ENCODE peak calls at places on chromosomes 2 and 18, in five cellular contexts. M, N, Y, C and R are unnamed samples.

GRCh38 chr18:34122724-34123334 is 101.9 kb downstream of the NOL4 start:
- DNase-seq in M (peak; percentile 55), N (peak; percentile 45), Y (no peak), C (peak; percentile 22), R (no peak)

GRCh38 chr2:175218551-175218950 is 37.0 kb upstream of the ATP5MC3 start:
- DNase-seq in M (no peak), N (no peak), Y (no peak), C (no peak), R (no peak)

GRCh38 chr2:86000938-86001312 is 104.8 kb downstream of the POLR1A start:
- DNase-seq in M (no peak), N (no peak), Y (no peak), C (no peak), R (no peak)

GRCh38 chr2:46306320-46306719 is 9.1 kb downstream of the EPAS1 start:
- DNase-seq in M (no peak), N (peak; percentile 83), Y (no peak), C (no peak), R (no peak)

GRCh38 chr18:46343940-46344372 is 239.8 kb downstream of the HAUS1 start:
- DNase-seq in M (no peak), N (no peak), Y (peak; percentile 33), C (peak; percentile 50), R (no peak)

GRCh38 chr18:73509460-73509859 is 638.2 kb downstream of the FBXO15 start:
- DNase-seq in M (no peak), N (no peak), Y (no peak), C (no peak), R (no peak)

GRCh38 chr2:179818546-179818945 is 42.9 kb downstream of the ZNF385B start:
- DNase-seq in M (no peak), N (peak; percentile 12), Y (no peak), C (peak; percentile 22), R (no peak)

GRCh38 chr2:98822301-98823164 is 91.6 kb upstream of the MGAT4A start:
- DNase-seq in M (no peak), N (no peak), Y (peak; percentile 53), C (peak; percentile 45), R (peak; percentile 72)

GRCh38 chr2:54409752-54410151 is 46.4 kb upstream of the SPTBN1 start:
- DNase-seq in M (no peak), N (no peak), Y (no peak), C (no peak), R (no peak)

GRCh38 chr2:6993230-6993640 is 76.0 kb downstream of the RNF144A start:
- DNase-seq in M (no peak), N (no peak), Y (peak; percentile 58), C (peak; percentile 46), R (no peak)

GRCh38 chr2:172231508-172231907 is 128.8 kb upstream of the DLX2 start:
- DNase-seq in M (no peak), N (no peak), Y (no peak), C (no peak), R (no peak)

GRCh38 chr2:46836295-46837111 is 79.1 kb downstream of the MCFD2 start:
- DNase-seq in M (no peak), N (no peak), Y (no peak), C (no peak), R (no peak)

GRCh38 chr2:219119422-219120043 is 41.1 kb downstream of the NHEJ1 start:
- DNase-seq in M (peak; percentile 33), N (peak; percentile 62), Y (peak; percentile 50), C (peak; percentile 68), R (no peak)

GRCh38 chr2:127092951-127093516 is 13.9 kb downstream of the BIN1 start:
- DNase-seq in M (no peak), N (no peak), Y (no peak), C (peak; percentile 8), R (no peak)

GRCh38 chr2:209367091-209367747 is 56.6 kb upstream of the MAP2 start:
- DNase-seq in M (no peak), N (no peak), Y (no peak), C (no peak), R (no peak)

GRCh38 chr2:38933653-38934052 is 44.0 kb downstream of the ARHGEF33 start:
- DNase-seq in M (no peak), N (no peak), Y (no peak), C (no peak), R (no peak)

GRCh38 chr2:174561283-174562275 is 36.0 kb downstream of the WIPF1 start:
- DNase-seq in M (peak; percentile 83), N (no peak), Y (peak; percentile 68), C (peak; percentile 87), R (no peak)

GRCh38 chr2:112674229-112674628 is 28.5 kb downstream of the SLC20A1 start:
- DNase-seq in M (no peak), N (no peak), Y (peak; percentile 62), C (peak; percentile 70), R (peak; percentile 28)

GRCh38 chr2:226661789-226662545 is 137.7 kb downstream of the IRS1 start:
- DNase-seq in M (peak; percentile 92), N (peak; percentile 86), Y (peak; percentile 52), C (peak; percentile 39), R (no peak)

GRCh38 chr2:227415538-227416424 is 28.0 kb upstream of the SCYGR1 start:
- DNase-seq in M (peak; percentile 55), N (peak; percentile 78), Y (peak; percentile 52), C (peak; percentile 49), R (no peak)

GRCh38 chr2:189587771-189588170 is 7.2 kb upstream of the SLC40A1 start:
- DNase-seq in M (no peak), N (no peak), Y (no peak), C (no peak), R (no peak)

GRCh38 chr2:137208361-137208973 is 443.1 kb downstream of the THSD7B start:
- DNase-seq in M (no peak), N (no peak), Y (no peak), C (peak; percentile 51), R (no peak)

GRCh38 chr2:2788076-2788475 is 457.0 kb upstream of the MYT1L start:
- DNase-seq in M (no peak), N (no peak), Y (no peak), C (no peak), R (no peak)

GRCh38 chr18:74624491-74624890 is 26.8 kb downstream of the ZNF407 start:
- DNase-seq in M (no peak), N (no peak), Y (no peak), C (no peak), R (no peak)

GRCh38 chr18:74622079-74622478 is 24.4 kb downstream of the ZNF407 start:
- DNase-seq in M (no peak), N (no peak), Y (no peak), C (no peak), R (no peak)

GRCh38 chr18:74626311-74626874 is 28.7 kb downstream of the ZNF407 start:
- DNase-seq in M (no peak), N (no peak), Y (no peak), C (no peak), R (no peak)

GRCh38 chr18:74625157-74625556 is 27.5 kb downstream of the ZNF407 start:
- DNase-seq in M (no peak), N (no peak), Y (no peak), C (no peak), R (no peak)

GRCh38 chr18:74623047-74623816 is 25.6 kb downstream of the ZNF407 start:
- DNase-seq in M (no peak), N (no peak), Y (no peak), C (peak; percentile 23), R (no peak)
- TF ChIP-seq CTCF in M (peak; percentile 51), N (peak; percentile 39), Y (peak; percentile 46), C (peak; percentile 33), R (peak; percentile 30)

GRCh38 chr2:161063946-161064306 is 96.3 kb upstream of the TANK start:
- DNase-seq in M (no peak), N (no peak), Y (no peak), C (no peak), R (no peak)
- TF ChIP-seq CTCF in M (no peak), N (no peak), Y (no peak), C (no peak), R (no peak)

GRCh38 chr2:142176941-142177340 is 46.1 kb upstream of the LRP1B start:
- DNase-seq in M (no peak), N (no peak), Y (no peak), C (no peak), R (no peak)
- TF ChIP-seq CTCF in M (no peak), N (no peak), Y (no peak), C (no peak), R (no peak)

GRCh38 chr2:231245253-231246094 is 47.0 kb downstream of the ARMC9 start:
- DNase-seq in M (no peak), N (peak; percentile 17), Y (no peak), C (no peak), R (no peak)
- TF ChIP-seq CTCF in M (no peak), N (no peak), Y (no peak), C (no peak), R (no peak)

GRCh38 chr2:185618630-185619029 is 120.0 kb upstream of the FSIP2 start:
- DNase-seq in M (peak; percentile 72), N (no peak), Y (no peak), C (no peak), R (no peak)
- TF ChIP-seq CTCF in M (peak; percentile 33), N (no peak), Y (no peak), C (no peak), R (no peak)

DNA sequence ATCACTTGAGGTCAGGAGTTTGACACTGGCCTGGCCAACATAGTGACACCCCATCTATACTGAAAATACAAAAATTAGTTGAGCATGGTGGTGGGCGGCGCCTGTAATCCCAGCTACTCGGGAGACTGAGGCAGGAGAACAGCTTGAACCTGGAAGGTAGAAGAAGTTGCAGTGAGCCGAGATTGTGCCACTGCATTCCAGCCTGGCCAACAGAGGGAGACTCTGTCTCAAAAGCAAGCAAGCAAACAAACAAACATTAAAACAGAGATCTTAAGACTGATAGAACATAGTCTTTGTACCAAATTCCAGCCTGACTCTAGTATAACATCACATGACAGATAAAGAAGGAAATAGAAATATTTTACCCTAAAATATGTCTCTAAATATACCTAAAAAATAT is 168.1 kb downstream of the PTPRM start:
- DNase-seq in M (no peak), N (peak; percentile 35), Y (no peak), C (no peak), R (no peak)
- TF ChIP-seq CTCF in M (peak; percentile 27), N (peak; percentile 42), Y (peak; percentile 45), C (no peak), R (no peak)

DNA sequence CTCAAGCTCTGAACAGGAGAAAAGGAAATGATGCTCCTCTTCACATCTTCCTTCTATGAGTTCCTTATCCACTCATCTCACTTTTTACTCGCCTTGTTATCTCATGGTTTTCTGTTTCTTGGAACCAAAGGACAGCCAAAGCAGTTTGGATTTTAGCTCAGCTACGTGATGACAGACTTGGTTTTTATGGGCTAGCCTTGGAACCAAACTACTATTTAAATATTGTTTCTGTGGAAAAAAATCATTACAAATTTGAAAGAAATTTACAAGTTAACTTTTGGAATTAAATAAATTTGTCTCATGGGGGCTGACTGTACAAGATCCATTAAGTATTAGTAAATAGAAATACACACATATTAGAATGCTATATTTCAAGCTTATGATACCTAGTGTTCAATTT is 727.8 kb upstream of the FANCL start:
- DNase-seq in M (no peak), N (no peak), Y (no peak), C (no peak), R (no peak)
- TF ChIP-seq CTCF in M (no peak), N (no peak), Y (no peak), C (no peak), R (no peak)